ENCODE peak calls at places on chromosomes 7 and 10, in seven cellular contexts. Z is EH; Y is HCEC 1CT; B is activated CD8-positive, alpha-beta memory T cell treated with anti-CD3 and anti-CD28 coated beads, Interleukin-2, amount 50 U/mL, for 48 hours; T is T follicular helper cell; P is AG08396; V is A549. R is an unnamed sample.

GRCh38 chr10:76125900-76126299 is 694.5 kb downstream of the LRMDA start:
- DNase-seq in Z (peak; percentile 27), Y (no peak), P (no peak), B (no peak), V (no peak), T (no peak), R (no peak)

GRCh38 chr7:140673063-140673769 is 471 bp downstream of the ADCK2 start:
- DNase-seq in Z (peak; percentile 24), B (peak; percentile 81), T (peak; percentile 43), Y (no peak), V (peak; percentile 33), P (peak; percentile 57), R (peak; percentile 80)

GRCh38 chr10:96287392-96288105 is 16.2 kb upstream of the BLNK start:
- DNase-seq in V (peak; percentile 31), B (no peak), Z (no peak), P (no peak), Y (no peak), T (no peak), R (peak; percentile 32)

GRCh38 chr7:147894271-147894670 is 696.3 kb upstream of the C7orf33 start:
- DNase-seq in Y (no peak), V (no peak), Z (no peak), B (no peak), P (no peak), T (no peak), R (no peak)

GRCh38 chr7:137992042-137992737 is 9.7 kb downstream of the CREB3L2 start:
- DNase-seq in Z (peak; percentile 95), P (no peak), T (no peak), B (no peak), V (peak; percentile 16), Y (peak; percentile 97), R (no peak)

GRCh38 chr7:155369-156000 is 36.9 kb upstream of the FAM20C start:
- DNase-seq in P (peak; percentile 56), T (no peak), B (no peak), Y (peak; percentile 17), Z (peak; percentile 56), V (no peak), R (no peak)

GRCh38 chr10:83373659-83374058 is 765.6 kb upstream of the GHITM start:
- DNase-seq in B (no peak), Y (no peak), T (no peak), V (peak; percentile 3), Z (peak; percentile 32), P (no peak), R (no peak)

GRCh38 chr7:115441033-115441432 is 519.1 kb downstream of the MDFIC start:
- DNase-seq in B (no peak), P (no peak), T (no peak), Y (no peak), Z (no peak), V (no peak), R (no peak)

GRCh38 chr10:69180525-69181204 is 631 bp downstream of the SUPV3L1 start:
- DNase-seq in Z (peak; percentile 30), P (peak; percentile 39), T (peak; percentile 11), B (no peak), V (peak; percentile 4), Y (no peak), R (no peak)

GRCh38 chr10:29646238-29646902 is 11.6 kb upstream of the SVIL start:
- DNase-seq in T (no peak), V (no peak), Z (peak; percentile 54), Y (peak; percentile 47), P (peak; percentile 20), B (no peak), R (no peak)

GRCh38 chr7:12322287-12322902 is 81.3 kb downstream of the VWDE start:
- DNase-seq in T (no peak), P (no peak), Z (peak; percentile 18), Y (peak; percentile 23), V (peak; percentile 36), B (no peak), R (peak; percentile 8)

GRCh38 chr7:22487978-22488642 is 11.9 kb downstream of the STEAP1B start:
- DNase-seq in Y (no peak), V (no peak), B (no peak), Z (no peak), P (no peak), T (no peak), R (no peak)

GRCh38 chr7:16989883-16990413 is 108.2 kb upstream of the AGR3 start:
- DNase-seq in P (peak; percentile 46), T (no peak), B (no peak), V (peak; percentile 96), Y (peak; percentile 84), Z (peak; percentile 87), R (no peak)

GRCh38 chr7:4797858-4798705 is 22.7 kb downstream of the AP5Z1 start:
- DNase-seq in Z (peak; percentile 41), P (peak; percentile 89), B (peak; percentile 91), T (peak; percentile 26), V (peak; percentile 63), Y (no peak), R (peak; percentile 90)

GRCh38 chr7:110960811-110961210 is 130.1 kb upstream of the LRRN3 start:
- DNase-seq in Y (no peak), B (no peak), Z (peak; percentile 53), V (no peak), P (no peak), T (no peak), R (no peak)

GRCh38 chr10:14705548-14706234 is 69.0 kb downstream of the FAM107B start:
- DNase-seq in Y (no peak), B (no peak), P (no peak), V (no peak), T (no peak), Z (no peak), R (no peak)

GRCh38 chr7:22866965-22867364 is 44.3 kb upstream of the TOMM7 start:
- DNase-seq in T (no peak), V (no peak), Z (peak; percentile 87), B (no peak), Y (peak; percentile 56), P (no peak), R (no peak)

GRCh38 chr7:70770154-70770553 is 361.8 kb upstream of the GALNT17 start:
- DNase-seq in Y (no peak), T (no peak), P (no peak), B (no peak), V (no peak), Z (no peak), R (no peak)

GRCh38 chr7:7869036-7869435 is 99.6 kb upstream of the GLCCI1 start:
- DNase-seq in T (no peak), B (no peak), V (no peak), Y (no peak), P (no peak), Z (no peak), R (no peak)

GRCh38 chr7:33903770-33904679 is 1.3 kb upstream of the BMPER start:
- DNase-seq in B (peak; percentile 69), Y (peak; percentile 81), P (peak; percentile 64), V (peak; percentile 54), T (no peak), Z (peak; percentile 65), R (peak; percentile 24)

GRCh38 chr7:145212050-145212449 is 376.2 kb upstream of the TPK1 start:
- DNase-seq in Y (peak; percentile 75), T (no peak), V (no peak), B (no peak), P (no peak), Z (no peak), R (no peak)

GRCh38 chr7:73560035-73560835 is 2.7 kb upstream of the BCL7B start:
- DNase-seq in P (peak; percentile 87), Z (peak; percentile 88), T (no peak), V (peak; percentile 67), B (no peak), Y (peak; percentile 86), R (peak; percentile 48)

GRCh38 chr10:96023168-96023567 is 20.2 kb upstream of the CCNJ start:
- DNase-seq in T (no peak), B (no peak), V (no peak), Z (no peak), P (no peak), Y (no peak), R (no peak)

GRCh38 chr7:28958235-28958945 is at the start of gene TRIL:
- DNase-seq in B (no peak), V (no peak), Z (peak; percentile 59), T (no peak), Y (peak; percentile 16), P (peak; percentile 78), R (peak; percentile 23)

R was measured in GM20000.